ENCODE peak calls at places on chromosomes 5 and 9, in seven cellular contexts. N, R, Q, B, W, D and C are unnamed samples.

GRCh38 chr9:69295872-69296562 is 29.0 kb upstream of the ENTREP1 start:
- DNase-seq in D (no peak), N (no peak), Q (no peak), W (peak; percentile 16), R (no peak), B (no peak), C (no peak)

GRCh38 chr9:132698989-132699388 is 28.7 kb downstream of the GTF3C4 start:
- DNase-seq in Q (no peak), R (no peak), W (no peak), N (no peak), D (no peak), B (no peak), C (no peak)

GRCh38 chr9:120839146-120839545 is 3.6 kb downstream of the PSMD5 start:
- DNase-seq in N (no peak), B (no peak), Q (no peak), D (no peak), W (no peak), R (no peak), C (peak; percentile 28)

GRCh38 chr5:10647640-10648039 is 83.8 kb downstream of the ANKRD33B start:
- DNase-seq in Q (no peak), D (no peak), R (no peak), W (no peak), B (no peak), N (no peak), C (no peak)

GRCh38 chr9:95772320-95773060 is 103.0 kb upstream of the ERCC6L2 start:
- DNase-seq in B (peak; percentile 48), R (no peak), N (no peak), Q (no peak), W (peak; percentile 48), D (no peak), C (peak; percentile 72)

GRCh38 chr9:137113385-137114159 is 961 bp downstream of the DPP7 start:
- DNase-seq in W (no peak), R (no peak), Q (no peak), B (no peak), D (no peak), N (no peak), C (peak; percentile 51)

GRCh38 chr9:129644365-129644764 is 2.4 kb upstream of the ASB6 start:
- DNase-seq in W (no peak), B (no peak), N (no peak), R (no peak), Q (no peak), D (no peak), C (no peak)

GRCh38 chr5:180618830-180619562 is 27.7 kb upstream of the SCGB3A1 start:
- DNase-seq in N (no peak), Q (no peak), B (peak; percentile 28), R (no peak), W (no peak), D (peak; percentile 14), C (peak; percentile 83)

GRCh38 chr5:172216345-172216744 is 22.4 kb downstream of the EFCAB9 start:
- DNase-seq in B (no peak), W (no peak), Q (no peak), R (no peak), D (no peak), N (no peak), C (no peak)

GRCh38 chr9:96241391-96241809 is 60.6 kb downstream of the HSD17B3 start:
- DNase-seq in Q (no peak), R (no peak), N (no peak), B (no peak), D (no peak), W (no peak), C (no peak)

GRCh38 chr9:112041536-112042243 is 133.4 kb downstream of the SUSD1 start:
- DNase-seq in D (no peak), B (peak; percentile 100), N (no peak), W (peak; percentile 24), Q (peak; percentile 99), R (peak; percentile 100), C (peak; percentile 82)

GRCh38 chr9:18666348-18666747 is 192.4 kb downstream of the ADAMTSL1 start:
- DNase-seq in N (no peak), R (no peak), B (no peak), D (no peak), W (no peak), Q (no peak), C (no peak)

GRCh38 chr9:3992924-3993323 is 306.9 kb downstream of the GLIS3 start:
- DNase-seq in W (no peak), Q (peak; percentile 8), N (no peak), R (no peak), D (no peak), B (peak; percentile 8), C (no peak)

GRCh38 chr9:83501552-83501951 is 36.6 kb downstream of the FRMD3 start:
- DNase-seq in B (no peak), Q (no peak), N (no peak), W (no peak), D (no peak), R (no peak), C (no peak)

GRCh38 chr5:37754976-37755375 is 84.9 kb downstream of the GDNF start:
- DNase-seq in B (no peak), D (no peak), W (no peak), R (no peak), Q (no peak), N (no peak), C (no peak)

GRCh38 chr5:129392681-129393080 is 67.4 kb upstream of the ADAMTS19 start:
- DNase-seq in R (no peak), B (no peak), W (no peak), D (no peak), Q (no peak), N (no peak), C (no peak)

GRCh38 chr9:114824130-114824529 is 18.3 kb upstream of the TNFSF15 start:
- DNase-seq in R (no peak), B (peak; percentile 62), W (no peak), N (no peak), D (no peak), Q (peak; percentile 36), C (no peak)

GRCh38 chr5:64594601-64595518 is 89.0 kb downstream of the RGS7BP start:
- DNase-seq in B (no peak), W (no peak), Q (no peak), R (no peak), D (no peak), N (no peak), C (peak; percentile 85)

GRCh38 chr9:94554439-94555331 is at the start of gene PCAT7:
- DNase-seq in D (peak; percentile 63), W (no peak), R (no peak), Q (no peak), N (no peak), B (peak; percentile 36), C (peak; percentile 89)

GRCh38 chr5:148388692-148389091 is 4.9 kb downstream of the FBXO38 start:
- DNase-seq in B (no peak), D (no peak), R (no peak), Q (no peak), N (no peak), W (no peak), C (no peak)

GRCh38 chr5:54717870-54718269 is 200.3 kb downstream of the SNX18 start:
- DNase-seq in B (no peak), D (no peak), W (no peak), N (no peak), Q (no peak), R (no peak), C (no peak)

GRCh38 chr9:37528652-37529072 is 42.9 kb downstream of the POLR1E start:
- DNase-seq in Q (no peak), N (no peak), B (no peak), R (no peak), W (no peak), D (no peak), C (no peak)

GRCh38 chr5:1540166-1540565 is 16.4 kb upstream of the LPCAT1 start:
- DNase-seq in D (no peak), Q (no peak), W (peak; percentile 11), B (no peak), N (no peak), R (no peak), C (no peak)

GRCh38 chr9:6915635-6916034 is 157.9 kb downstream of the KDM4C start:
- DNase-seq in D (no peak), B (no peak), Q (no peak), R (no peak), W (no peak), N (no peak), C (peak; percentile 27)

GRCh38 chr5:170597109-170597741 is 93.4 kb downstream of the KCNIP1 start:
- DNase-seq in W (no peak), Q (no peak), N (no peak), B (peak; percentile 49), D (no peak), R (peak; percentile 21), C (no peak)

GRCh38 chr5:142769793-142770649 is at the start of gene ARHGAP26:
- DNase-seq in D (peak; percentile 84), Q (peak; percentile 77), N (peak; percentile 96), W (peak; percentile 96), B (peak; percentile 95), R (peak; percentile 65), C (peak; percentile 99)

GRCh38 chr5:1552469-1553255 is 28.9 kb upstream of the LPCAT1 start:
- DNase-seq in N (peak; percentile 91), W (peak; percentile 22), D (peak; percentile 70), Q (no peak), B (no peak), R (no peak), C (peak; percentile 44)

GRCh38 chr9:14309403-14309802 is 4.5 kb downstream of the NFIB start:
- DNase-seq in N (no peak), W (no peak), D (no peak), R (no peak), B (no peak), Q (no peak), C (no peak)

GRCh38 chr5:32522429-32523143 is 62.8 kb upstream of the SUB1 start:
- DNase-seq in R (peak; percentile 71), D (no peak), B (no peak), W (peak; percentile 48), Q (no peak), N (no peak), C (no peak)

GRCh38 chr5:138748630-138749081 is 4.6 kb upstream of the CTNNA1 start:
- DNase-seq in W (no peak), B (no peak), R (no peak), D (no peak), Q (no peak), N (no peak), C (no peak)

GRCh38 chr9:87530716-87531115 is 33.0 kb downstream of the DAPK1 start:
- DNase-seq in R (no peak), D (no peak), Q (no peak), W (no peak), N (no peak), B (no peak), C (peak; percentile 55)

GRCh38 chr9:79568337-79569084 is 3.3 kb upstream of the TLE4 start:
- DNase-seq in Q (no peak), N (no peak), R (no peak), D (no peak), W (no peak), B (no peak), C (no peak)

GRCh38 chr9:297104-297794 is 82.6 kb downstream of the DOCK8 start:
- DNase-seq in N (no peak), B (no peak), D (no peak), W (no peak), R (no peak), Q (no peak), C (no peak)

GRCh38 chr5:136026636-136027035 is 2.2 kb upstream of the TGFBI start:
- DNase-seq in D (no peak), R (no peak), B (no peak), N (no peak), W (no peak), Q (no peak), C (no peak)

GRCh38 chr9:124852829-124853531 is at the start of gene WDR38:
- DNase-seq in R (no peak), Q (no peak), W (peak; percentile 77), N (peak; percentile 60), D (peak; percentile 47), B (peak; percentile 58), C (peak; percentile 89)